ENCODE peak calls at places on chromosomes 1 and 21, in eight cellular contexts. T is progenitor cell of endocrine pancreas, I is BJ, U is neural crest cell, Z is WTC11, C is fibroblast of mammary gland, H is HFF-Myc, Q is glutamatergic neuron. W is an unnamed sample.

GRCh38 chr21:28235169-28235892 is 757.3 kb downstream of the LTN1 start:
- DNase-seq in Z (peak; percentile 24), Q (no peak), C (no peak), U (no peak), H (no peak), I (no peak), T (no peak), W (no peak)

GRCh38 chr1:72915581-72915980 is 633.2 kb upstream of the NEGR1 start:
- DNase-seq in T (no peak), U (no peak), C (no peak), Q (no peak), Z (peak; percentile 16), I (no peak), H (no peak), W (no peak)

GRCh38 chr1:20587639-20588017 is 1.3 kb upstream of the CDA start:
- DNase-seq in U (no peak), C (peak; percentile 87), H (no peak), I (no peak), T (no peak), Z (no peak), Q (no peak), W (no peak)

GRCh38 chr1:17218939-17219338 is 14.0 kb downstream of the PADI1 start:
- DNase-seq in I (no peak), H (no peak), Z (no peak), Q (no peak), C (no peak), T (no peak), U (no peak), W (no peak)

GRCh38 chr1:119275145-119275929 is 93.2 kb upstream of the HAO2 start:
- DNase-seq in T (peak; percentile 19), Z (peak; percentile 61), H (peak; percentile 80), C (peak; percentile 81), I (no peak), U (peak; percentile 45), Q (peak; percentile 42), W (no peak)

GRCh38 chr21:26490771-26491170 is 82.3 kb downstream of the CYYR1 start:
- DNase-seq in U (no peak), I (no peak), H (no peak), T (no peak), Q (no peak), C (no peak), Z (no peak), W (no peak)

GRCh38 chr1:151047591-151047924 is at the start of gene C1orf56:
- DNase-seq in H (no peak), Z (peak; percentile 70), Q (peak; percentile 74), C (peak; percentile 52), I (no peak), U (peak; percentile 61), T (peak; percentile 54), W (peak; percentile 49)

GRCh38 chr1:147892731-147893214 is 9.8 kb upstream of the GJA8 start:
- DNase-seq in T (no peak), C (peak; percentile 63), U (no peak), Q (no peak), H (peak; percentile 24), Z (peak; percentile 31), I (no peak), W (no peak)

GRCh38 chr1:239914827-239915231 is 176.9 kb upstream of the FMN2 start:
- DNase-seq in Q (no peak), H (peak; percentile 62), I (peak; percentile 89), Z (no peak), U (no peak), T (no peak), C (peak; percentile 96), W (no peak)

GRCh38 chr1:70459502-70460225 is 48.6 kb downstream of the CTH start:
- DNase-seq in U (no peak), H (no peak), Q (no peak), T (no peak), I (no peak), Z (no peak), C (peak; percentile 71), W (no peak)

GRCh38 chr21:42677339-42678117 is 24.1 kb downstream of the PDE9A start:
- DNase-seq in Q (peak; percentile 18), C (peak; percentile 73), Z (no peak), H (peak; percentile 4), I (no peak), U (no peak), T (no peak), W (no peak)

GRCh38 chr1:25912076-25912831 is 6.0 kb upstream of the STMN1 start:
- DNase-seq in U (no peak), H (no peak), T (no peak), I (peak; percentile 36), Z (no peak), C (peak; percentile 70), Q (no peak), W (no peak)

GRCh38 chr1:108079550-108079949 is 114.6 kb upstream of the VAV3 start:
- DNase-seq in C (no peak), Z (peak; percentile 13), H (no peak), I (no peak), Q (peak; percentile 16), T (no peak), U (no peak), W (peak; percentile 21)

GRCh38 chr1:119680723-119681122 is 31.0 kb upstream of the PHGDH start:
- DNase-seq in I (no peak), U (no peak), Z (no peak), Q (no peak), T (no peak), H (no peak), C (no peak), W (no peak)

GRCh38 chr1:209513226-209513625 is 70.3 kb upstream of the CAMK1G start:
- DNase-seq in C (peak; percentile 58), U (no peak), I (no peak), H (peak; percentile 12), Q (no peak), Z (no peak), T (no peak), W (no peak)

GRCh38 chr1:61244114-61244513 is 161.8 kb downstream of the NFIA start:
- DNase-seq in T (no peak), Q (no peak), C (peak; percentile 91), Z (no peak), I (no peak), U (no peak), H (peak; percentile 27), W (no peak)

GRCh38 chr1:75542818-75543570 is 67.9 kb downstream of the SLC44A5 start:
- DNase-seq in Z (no peak), T (no peak), Q (no peak), U (no peak), C (no peak), I (no peak), H (no peak), W (no peak)

GRCh38 chr1:244796719-244797406 is 38.6 kb upstream of the COX20 start:
- DNase-seq in I (peak; percentile 4), H (peak; percentile 43), C (peak; percentile 71), Q (peak; percentile 60), T (peak; percentile 29), U (peak; percentile 70), Z (peak; percentile 66), W (peak; percentile 23)

GRCh38 chr1:21251773-21252471 is 38.3 kb downstream of the ECE1 start:
- DNase-seq in I (peak; percentile 82), U (no peak), T (peak; percentile 27), Z (no peak), C (peak; percentile 92), H (peak; percentile 90), Q (no peak), W (no peak)

DNA sequence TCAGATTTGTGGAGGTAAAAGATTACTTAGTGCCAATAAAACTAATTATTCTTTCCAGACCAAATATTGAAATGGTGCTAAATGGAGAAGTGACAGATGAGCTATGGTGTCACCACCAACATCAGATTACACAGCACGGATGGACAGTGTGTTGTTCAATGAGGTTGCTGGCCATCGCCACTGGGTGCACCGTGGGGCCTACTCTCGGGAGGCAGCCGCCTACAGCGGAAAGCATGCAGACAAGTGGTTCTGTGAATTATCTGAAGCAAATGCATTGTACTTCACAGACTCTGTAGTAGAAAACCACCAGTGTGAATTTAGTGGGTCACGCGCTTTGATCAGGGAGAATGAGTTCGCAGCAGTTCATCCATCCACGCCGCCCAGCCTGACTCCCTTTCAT is 42.3 kb downstream of the GNG4 start:
- DNase-seq in Q (no peak), Z (no peak), I (no peak), U (no peak), C (no peak), T (no peak), H (no peak), W (no peak)
- TF ChIP-seq CTCF in Q (no peak), Z (no peak), I (no peak), U (no peak), C (no peak), T (no peak), H (no peak), W (no peak)

GRCh38 chr21:35258521-35258920 is 209.4 kb upstream of the RUNX1 start:
- DNase-seq in U (no peak), I (no peak), Z (no peak), Q (no peak), T (no peak), C (no peak), H (no peak), W (no peak)

GRCh38 chr21:35254006-35254751 is 205.1 kb upstream of the RUNX1 start:
- DNase-seq in T (no peak), I (peak; percentile 75), Z (no peak), U (no peak), H (no peak), Q (no peak), C (peak; percentile 91), W (no peak)

GRCh38 chr21:35254752-35255138 is 205.6 kb upstream of the RUNX1 start:
- DNase-seq in T (no peak), U (no peak), C (no peak), I (no peak), Z (no peak), H (no peak), Q (no peak), W (no peak)

GRCh38 chr21:35257413-35257812 is 208.3 kb upstream of the RUNX1 start:
- DNase-seq in U (no peak), I (no peak), H (peak; percentile 77), T (no peak), C (peak; percentile 97), Z (no peak), Q (no peak), W (no peak)

DNA sequence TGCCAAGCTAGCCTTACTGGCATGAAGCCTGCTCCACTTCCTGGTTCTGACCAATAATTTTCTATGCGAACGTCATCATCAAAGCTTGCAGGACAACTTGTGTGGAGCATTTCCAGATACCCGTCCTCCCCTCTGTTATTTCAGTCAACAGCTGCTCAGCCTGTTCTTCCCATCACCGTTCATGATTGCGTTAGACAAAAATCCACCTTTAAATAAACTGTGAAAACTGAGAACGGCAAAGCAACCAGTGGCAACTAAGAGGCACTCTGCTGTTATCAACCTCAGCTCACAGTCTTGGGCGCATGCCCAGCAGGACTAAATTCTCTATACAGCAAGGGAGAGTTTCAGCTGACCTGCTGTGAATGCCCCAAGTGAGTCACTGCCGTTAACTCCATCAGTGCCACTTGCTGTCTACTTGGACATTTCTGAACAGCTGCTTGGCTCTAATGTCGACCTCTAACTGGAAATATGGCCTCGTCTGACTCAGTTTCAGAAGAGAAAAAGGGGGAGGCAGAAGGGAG is 207.4 kb upstream of the RUNX1 start:
- DNase-seq in C (peak; percentile 98), Q (no peak), Z (no peak), U (peak; percentile 4), I (peak; percentile 76), H (peak; percentile 82), T (no peak), W (no peak)
- TF ChIP-seq CTCF in C (peak; percentile 13), Q (no peak), Z (no peak), U (no peak), I (peak; percentile 12), H (no peak), T (no peak), W (no peak)

GRCh38 chr1:243609698-243610097 is 240.3 kb downstream of the AKT3 start:
- DNase-seq in H (no peak), U (no peak), Q (no peak), Z (no peak), I (no peak), C (no peak), T (no peak), W (no peak)
- TF ChIP-seq CTCF in H (no peak), U (no peak), Q (no peak), Z (no peak), I (no peak), C (no peak), T (no peak), W (no peak)

GRCh38 chr1:53725238-53725689 is 13.7 kb downstream of the GLIS1 start:
- DNase-seq in T (no peak), U (no peak), C (no peak), H (no peak), I (no peak), Q (no peak), Z (peak; percentile 80), W (no peak)
- TF ChIP-seq CTCF in T (peak; percentile 49), U (no peak), C (no peak), H (no peak), I (peak; percentile 5), Q (no peak), Z (no peak), W (no peak)

W was measured in natural killer cell.